ENCODE peak calls at places on chromosomes 12 and 14, in four cellular contexts. O is HCT116, U is K562, P is HepG2. S is an unnamed sample.
A peak's percentile ranks its signal among the peaks of the same experiment; 100 is the strongest.

GRCh38 chr12:6765048-6765633 is 1.0 kb upstream of the PTMS start:
- DNase-seq in P (no peak), U (peak; percentile 38), O (no peak), S (no peak)

GRCh38 chr12:95836630-95837239 is 22.0 kb upstream of the SNRPF start:
- DNase-seq in P (no peak), O (no peak), U (no peak), S (no peak)

GRCh38 chr12:2613674-2614073 is 181.1 kb upstream of the FKBP4 start:
- DNase-seq in P (no peak), U (no peak), O (peak; percentile 54), S (peak; percentile 67)

GRCh38 chr14:89542768-89543419 is 125.9 kb upstream of the FOXN3 start:
- DNase-seq in P (no peak), O (no peak), U (no peak), S (no peak)

GRCh38 chr12:131830335-131831020 is 2.3 kb downstream of the MMP17 start:
- DNase-seq in U (peak; percentile 85), P (peak; percentile 43), O (peak; percentile 23), S (no peak)

GRCh38 chr12:117105902-117106301 is 6.7 kb upstream of the TESC start:
- DNase-seq in O (peak; percentile 88), P (peak; percentile 56), U (no peak), S (no peak)

GRCh38 chr12:75694891-75695290 is 183.5 kb upstream of the KRR1 start:
- DNase-seq in U (no peak), O (peak; percentile 53), P (no peak), S (no peak)

GRCh38 chr12:26721800-26722199 is 111.2 kb downstream of the ITPR2 start:
- DNase-seq in U (no peak), O (no peak), P (no peak), S (no peak)

GRCh38 chr12:99658950-99659349 is 11.4 kb downstream of the GARIN6 start:
- DNase-seq in P (no peak), U (no peak), O (peak; percentile 4), S (no peak)

GRCh38 chr12:108855284-108856169 is 1.9 kb downstream of the SSH1 start:
- DNase-seq in U (peak; percentile 74), O (no peak), P (peak; percentile 43), S (no peak)

GRCh38 chr12:108854453-108855283 is 2.7 kb downstream of the SSH1 start:
- DNase-seq in U (no peak), P (no peak), O (peak; percentile 98), S (no peak)

GRCh38 chr12:108854055-108854452 is 3.3 kb downstream of the SSH1 start:
- DNase-seq in U (no peak), P (peak; percentile 6), O (no peak), S (no peak)

GRCh38 chr12:108852674-108853073 is 4.7 kb downstream of the SSH1 start:
- DNase-seq in O (no peak), U (no peak), P (no peak), S (no peak)

GRCh38 chr12:108853426-108853825 is 4.0 kb downstream of the SSH1 start:
- DNase-seq in U (no peak), O (no peak), P (no peak), S (no peak)
- H3K4me1 ChIP-seq in U (peaks cover 35% of the 10 kb centered on the region), O (peaks cover 64% of the 10 kb centered on the region), P (peaks cover 20% of the 10 kb centered on the region), S (peaks cover 46% of the 10 kb centered on the region)

GRCh38 chr12:74488134-74488533 is 49.5 kb upstream of the ATXN7L3B start:
- DNase-seq in U (no peak), O (no peak), P (no peak), S (no peak)

GRCh38 chr12:74489543-74489942 is 48.1 kb upstream of the ATXN7L3B start:
- DNase-seq in P (no peak), U (no peak), O (no peak), S (no peak)

GRCh38 chr12:74491374-74491773 is 46.3 kb upstream of the ATXN7L3B start:
- DNase-seq in O (no peak), U (no peak), P (no peak), S (no peak)

GRCh38 chr12:74490390-74491064 is 47.1 kb upstream of the ATXN7L3B start:
- DNase-seq in O (no peak), P (no peak), U (no peak), S (no peak)
- TF ChIP-seq TCF7L2 in O (no peak), P (no peak), U (no peak), S (no peak)

GRCh38 chr14:102304611-102305506 is at the start of gene MOK:
- DNase-seq in U (peak; percentile 94), P (peak; percentile 96), O (peak; percentile 92), S (peak; percentile 86)
- TF ChIP-seq POLR2AphosphoS5 in U (no peak), P (peak; percentile 55), O (no peak), S (no peak)

DNA sequence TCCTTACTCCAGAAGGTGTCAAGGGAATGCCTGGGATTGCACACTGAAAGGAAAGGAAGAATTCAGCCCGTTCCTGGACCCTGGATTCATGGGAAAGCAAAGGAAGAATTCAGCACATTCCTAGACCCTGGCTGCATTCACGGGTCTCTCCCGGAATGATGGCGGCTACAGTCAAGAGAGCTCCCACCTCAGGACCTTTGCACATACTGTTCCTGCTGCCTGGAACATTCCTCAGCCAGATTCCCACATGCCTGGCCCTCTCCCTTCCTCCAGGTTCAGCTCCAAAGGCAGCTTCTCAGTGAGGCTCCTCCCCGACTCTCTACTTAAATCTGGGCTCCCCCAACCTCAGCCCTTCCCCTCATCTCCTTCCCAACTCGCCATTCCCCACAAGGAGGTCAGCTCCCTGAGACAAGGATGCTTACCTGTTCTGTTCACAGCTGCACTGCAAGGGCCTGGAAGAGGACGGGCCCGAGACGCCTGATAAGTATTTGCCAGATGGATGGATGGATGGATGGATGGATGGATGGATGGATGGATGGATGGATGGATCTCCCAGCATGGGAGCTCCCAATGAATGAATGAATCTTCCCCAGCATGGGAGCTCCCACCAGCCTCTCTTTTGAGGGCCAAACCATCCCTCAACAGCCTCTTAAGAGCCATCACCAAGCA is 77.4 kb downstream of the NCOR2 start:
- DNase-seq in P (no peak), U (no peak), O (no peak), S (no peak)
- H3K4me1 ChIP-seq in P (no peaks in the 10 kb centered on the region), U (peaks cover 81% of the 10 kb centered on the region), O (no peaks in the 10 kb centered on the region), S (peaks cover 29% of the 10 kb centered on the region)

S was measured in Panc1.